ENCODE peak calls at places on chromosomes 11 and 22, in six cellular contexts. One of them, this sample, is unnamed. For H3K79me1, the result is how much of the 10 kb centered on the place peaks cover.

GRCh38 chr11:85182437-85183109 is 444.6 kb downstream of the DLG2 start:
- DNase-seq in H9: peak
- DNase-seq in trophoblast cell: no peak
- DNase-seq in mesendoderm: peak
- DNase-seq in neuronal stem cell: peak
- DNase-seq in IMR-90: peak
- DNase-seq in this sample: peak

GRCh38 chr11:103636232-103636631 is 400.2 kb upstream of the DDI1 start:
- DNase-seq in mesendoderm: no peak
- DNase-seq in H9: no peak
- DNase-seq in IMR-90: no peak
- DNase-seq in neuronal stem cell: no peak
- DNase-seq in trophoblast cell: no peak
- DNase-seq in this sample: no peak

GRCh38 chr11:43732225-43732624 is 51.7 kb downstream of the HSD17B12 start:
- DNase-seq in mesendoderm: no peak
- DNase-seq in trophoblast cell: no peak
- DNase-seq in H9: no peak
- DNase-seq in IMR-90: no peak
- DNase-seq in neuronal stem cell: no peak
- DNase-seq in this sample: no peak

GRCh38 chr22:42649261-42650056 is at the start of gene CYB5R3:
- DNase-seq in IMR-90: peak
- DNase-seq in H9: peak
- DNase-seq in trophoblast cell: peak
- DNase-seq in neuronal stem cell: peak
- DNase-seq in mesendoderm: peak
- DNase-seq in this sample: peak

GRCh38 chr22:39514373-39514973 is 5.9 kb upstream of the ATF4 start:
- DNase-seq in neuronal stem cell: no peak
- DNase-seq in H9: peak
- DNase-seq in trophoblast cell: no peak
- DNase-seq in IMR-90: peak
- DNase-seq in mesendoderm: no peak
- DNase-seq in this sample: no peak

GRCh38 chr11:112656772-112657428 is 304.3 kb upstream of the NCAM1 start:
- DNase-seq in trophoblast cell: peak
- DNase-seq in mesendoderm: no peak
- DNase-seq in neuronal stem cell: no peak
- DNase-seq in H9: no peak
- DNase-seq in IMR-90: peak
- DNase-seq in this sample: no peak

GRCh38 chr11:112748713-112749481 is 212.3 kb upstream of the NCAM1 start:
- DNase-seq in H9: no peak
- DNase-seq in IMR-90: no peak
- DNase-seq in neuronal stem cell: no peak
- DNase-seq in mesendoderm: no peak
- DNase-seq in trophoblast cell: no peak
- DNase-seq in this sample: no peak

GRCh38 chr11:119218141-119218878 is 12.2 kb downstream of the CBL start:
- DNase-seq in mesendoderm: no peak
- DNase-seq in IMR-90: peak
- DNase-seq in H9: no peak
- DNase-seq in neuronal stem cell: no peak
- DNase-seq in trophoblast cell: peak
- DNase-seq in this sample: peak

GRCh38 chr22:17633217-17633997 is 4.9 kb upstream of the ATP6V1E1 start:
- DNase-seq in mesendoderm: peak
- DNase-seq in IMR-90: peak
- DNase-seq in neuronal stem cell: no peak
- DNase-seq in H9: no peak
- DNase-seq in trophoblast cell: peak
- DNase-seq in this sample: peak

GRCh38 chr22:27919943-27920755 is 1.1 kb upstream of the PITPNB start:
- DNase-seq in mesendoderm: peak
- DNase-seq in neuronal stem cell: peak
- DNase-seq in trophoblast cell: peak
- DNase-seq in H9: peak
- DNase-seq in IMR-90: peak
- DNase-seq in this sample: peak

GRCh38 chr11:118672865-118673264 is 6.6 kb downstream of the TREH start:
- DNase-seq in H9: no peak
- DNase-seq in trophoblast cell: peak
- DNase-seq in neuronal stem cell: no peak
- DNase-seq in mesendoderm: peak
- DNase-seq in IMR-90: no peak
- DNase-seq in this sample: peak

GRCh38 chr11:78613053-78613813 is 38.6 kb upstream of the NARS2 start:
- DNase-seq in mesendoderm: peak
- DNase-seq in trophoblast cell: no peak
- DNase-seq in IMR-90: no peak
- DNase-seq in neuronal stem cell: no peak
- DNase-seq in H9: no peak
- DNase-seq in this sample: no peak

GRCh38 chr11:124896821-124897391 is 759 bp downstream of the ROBO4 start:
- DNase-seq in trophoblast cell: no peak
- DNase-seq in mesendoderm: no peak
- DNase-seq in H9: no peak
- DNase-seq in IMR-90: no peak
- DNase-seq in neuronal stem cell: no peak
- DNase-seq in this sample: no peak

GRCh38 chr11:28697920-28698827 is 590.0 kb downstream of the METTL15 start:
- DNase-seq in neuronal stem cell: peak
- DNase-seq in trophoblast cell: peak
- DNase-seq in IMR-90: peak
- DNase-seq in H9: peak
- DNase-seq in mesendoderm: peak
- DNase-seq in this sample: peak

GRCh38 chr22:25404923-25405853 is 159.3 kb upstream of the GRK3 start:
- DNase-seq in trophoblast cell: peak
- DNase-seq in neuronal stem cell: no peak
- DNase-seq in H9: no peak
- DNase-seq in IMR-90: peak
- DNase-seq in mesendoderm: no peak
- DNase-seq in this sample: peak

GRCh38 chr11:69950120-69950519 is 128.0 kb upstream of the ANO1 start:
- DNase-seq in neuronal stem cell: no peak
- DNase-seq in trophoblast cell: no peak
- DNase-seq in H9: peak
- DNase-seq in mesendoderm: peak
- DNase-seq in IMR-90: peak
- DNase-seq in this sample: no peak

GRCh38 chr22:34111210-34111824 is 191.0 kb upstream of the LARGE1 start:
- DNase-seq in trophoblast cell: no peak
- DNase-seq in IMR-90: no peak
- DNase-seq in neuronal stem cell: peak
- DNase-seq in mesendoderm: peak
- DNase-seq in H9: peak
- DNase-seq in this sample: peak

GRCh38 chr22:43848366-43849171 is 13.7 kb downstream of the SULT4A1 start:
- DNase-seq in H9: peak
- DNase-seq in mesendoderm: peak
- DNase-seq in neuronal stem cell: no peak
- DNase-seq in IMR-90: peak
- DNase-seq in trophoblast cell: no peak
- DNase-seq in this sample: no peak

GRCh38 chr22:43851058-43851978 is 11.0 kb downstream of the SULT4A1 start:
- DNase-seq in neuronal stem cell: no peak
- DNase-seq in IMR-90: no peak
- DNase-seq in mesendoderm: no peak
- DNase-seq in trophoblast cell: no peak
- DNase-seq in H9: peak
- DNase-seq in this sample: no peak

GRCh38 chr22:43850529-43850928 is 11.8 kb downstream of the SULT4A1 start:
- DNase-seq in IMR-90: no peak
- DNase-seq in neuronal stem cell: no peak
- DNase-seq in H9: peak
- DNase-seq in trophoblast cell: no peak
- DNase-seq in mesendoderm: no peak
- DNase-seq in this sample: no peak

GRCh38 chr22:43847376-43848289 is 14.7 kb downstream of the SULT4A1 start:
- DNase-seq in neuronal stem cell: no peak
- DNase-seq in trophoblast cell: no peak
- DNase-seq in H9: peak
- DNase-seq in IMR-90: no peak
- DNase-seq in mesendoderm: no peak
- DNase-seq in this sample: no peak

DNA sequence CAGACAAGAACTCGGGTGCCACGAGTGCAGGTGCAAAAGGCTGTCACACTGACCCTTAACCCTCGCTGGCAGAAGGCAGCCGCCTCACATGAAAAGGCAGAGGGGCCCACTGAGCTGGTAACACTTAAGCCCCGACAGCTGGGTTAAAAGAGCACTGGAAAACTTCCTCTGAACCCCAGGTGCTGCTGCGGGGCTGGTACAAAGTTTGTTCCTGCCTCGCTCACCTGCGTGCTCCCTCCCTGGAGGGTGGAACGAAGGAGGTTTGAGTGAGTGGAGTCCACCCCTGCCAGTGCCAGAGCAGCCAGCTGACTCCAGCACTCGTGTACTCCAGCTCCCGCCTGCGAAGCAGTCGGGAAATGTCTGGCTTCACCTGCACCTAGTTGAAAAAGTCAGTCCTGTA is 12.6 kb downstream of the SULT4A1 start:
- DNase-seq in neuronal stem cell: no peak
- DNase-seq in H9: peak
- DNase-seq in mesendoderm: no peak
- DNase-seq in IMR-90: no peak
- DNase-seq in trophoblast cell: no peak
- DNase-seq in this sample: no peak
- H3K79me1 ChIP-seq in neuronal stem cell: under half
- H3K79me1 ChIP-seq in H9: under half
- H3K79me1 ChIP-seq in mesendoderm: under half
- H3K79me1 ChIP-seq in IMR-90: under half
- H3K79me1 ChIP-seq in trophoblast cell: under half
- H3K79me1 ChIP-seq in this sample: under half

DNA sequence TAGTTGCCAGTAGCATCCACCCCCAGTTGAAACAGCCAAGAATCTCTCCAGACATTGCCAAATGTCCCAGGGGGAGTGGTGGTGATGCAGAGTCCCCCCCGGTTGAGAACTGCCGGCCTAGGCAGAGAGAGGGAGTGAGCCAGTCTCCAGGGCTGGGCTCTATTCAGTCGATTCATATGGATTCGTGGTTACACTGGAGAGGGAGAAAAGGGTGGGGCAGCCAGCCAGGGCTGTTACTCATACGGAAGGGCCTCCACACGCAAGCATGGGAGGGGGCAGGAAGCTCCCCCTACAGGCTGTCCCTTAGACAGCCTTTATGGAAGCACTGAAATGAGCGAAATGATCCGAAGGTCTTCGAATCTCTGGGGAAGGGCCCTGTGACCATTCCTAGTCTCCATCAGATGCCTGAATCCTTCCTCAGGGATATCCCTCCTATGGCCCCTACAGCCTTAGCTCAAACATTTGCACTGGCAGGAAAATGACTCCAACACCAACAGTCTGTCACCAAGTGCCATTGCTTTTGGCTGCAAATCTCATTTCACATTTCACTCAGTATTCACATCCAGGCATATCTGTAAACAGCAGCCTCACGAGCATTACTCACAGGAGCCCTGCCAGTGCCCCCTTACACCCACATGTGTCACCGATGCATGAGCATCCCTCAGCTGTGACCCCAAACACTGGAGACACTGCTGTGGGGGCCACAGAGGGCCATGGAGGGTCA is 18.4 kb upstream of the TLCD5 start:
- DNase-seq in IMR-90: peak
- DNase-seq in trophoblast cell: no peak
- DNase-seq in H9: peak
- DNase-seq in neuronal stem cell: no peak
- DNase-seq in mesendoderm: peak
- DNase-seq in this sample: peak
- H2BK120ac ChIP-seq in IMR-90: peak
- H2BK120ac ChIP-seq in trophoblast cell: no peak
- H2BK120ac ChIP-seq in H9: no peak
- H2BK120ac ChIP-seq in neuronal stem cell: no peak
- H2BK120ac ChIP-seq in mesendoderm: no peak
- H2BK120ac ChIP-seq in this sample: no peak

GRCh38 chr22:23215294-23216204 is 35.2 kb downstream of the BCR start:
- DNase-seq in neuronal stem cell: no peak
- DNase-seq in mesendoderm: peak
- DNase-seq in H9: no peak
- DNase-seq in trophoblast cell: peak
- DNase-seq in IMR-90: peak
- DNase-seq in this sample: no peak
- H3K79me1 ChIP-seq in neuronal stem cell: under half
- H3K79me1 ChIP-seq in mesendoderm: half or more
- H3K79me1 ChIP-seq in H9: under half
- H3K79me1 ChIP-seq in trophoblast cell: under half
- H3K79me1 ChIP-seq in IMR-90: under half
- H3K79me1 ChIP-seq in this sample: under half

GRCh38 chr22:33047744-33048143 is 10.4 kb downstream of the SYN3 start:
- DNase-seq in IMR-90: no peak
- DNase-seq in H9: no peak
- DNase-seq in neuronal stem cell: no peak
- DNase-seq in trophoblast cell: no peak
- DNase-seq in mesendoderm: no peak
- DNase-seq in this sample: no peak

GRCh38 chr22:33053323-33053722 is 4.9 kb downstream of the SYN3 start:
- DNase-seq in neuronal stem cell: no peak
- DNase-seq in mesendoderm: no peak
- DNase-seq in H9: no peak
- DNase-seq in IMR-90: no peak
- DNase-seq in trophoblast cell: no peak
- DNase-seq in this sample: no peak

GRCh38 chr22:33049125-33049729 is 9.0 kb downstream of the SYN3 start:
- DNase-seq in IMR-90: peak
- DNase-seq in neuronal stem cell: peak
- DNase-seq in trophoblast cell: peak
- DNase-seq in mesendoderm: peak
- DNase-seq in H9: peak
- DNase-seq in this sample: peak

GRCh38 chr22:33051960-33052839 is 6.0 kb downstream of the SYN3 start:
- DNase-seq in trophoblast cell: no peak
- DNase-seq in neuronal stem cell: no peak
- DNase-seq in H9: no peak
- DNase-seq in mesendoderm: peak
- DNase-seq in IMR-90: no peak
- DNase-seq in this sample: no peak

DNA sequence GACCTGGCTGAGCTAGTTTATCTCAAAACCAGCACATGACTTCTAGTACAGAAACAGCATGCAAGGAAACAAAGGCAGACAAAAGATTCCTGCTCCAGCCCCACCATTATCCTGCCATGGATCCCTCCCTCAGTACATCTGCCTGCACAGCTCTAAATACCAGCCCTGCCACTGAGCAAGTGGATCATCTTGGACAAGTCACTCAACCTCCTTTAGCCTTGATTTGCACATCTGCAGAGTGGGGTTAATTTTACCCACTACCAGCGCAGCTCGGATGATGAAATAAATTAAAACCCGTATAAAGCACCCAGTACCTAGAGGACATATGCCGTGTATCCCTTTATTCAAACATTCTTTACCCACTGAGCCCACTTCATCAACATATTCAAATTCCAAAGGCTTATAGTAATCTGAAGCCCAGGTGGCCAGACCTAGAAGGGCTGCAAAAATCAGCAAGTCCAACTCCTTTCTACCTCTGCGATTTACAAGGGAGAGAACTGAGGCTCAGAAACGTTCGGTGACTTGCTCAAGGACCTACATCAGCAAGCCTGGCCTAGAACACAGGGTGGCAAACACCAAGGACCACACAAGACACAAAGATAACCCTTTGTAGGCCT is 7.5 kb downstream of the SYN3 start:
- DNase-seq in mesendoderm: peak
- DNase-seq in neuronal stem cell: no peak
- DNase-seq in H9: no peak
- DNase-seq in IMR-90: no peak
- DNase-seq in trophoblast cell: no peak
- DNase-seq in this sample: no peak
- H2BK120ac ChIP-seq in mesendoderm: no peak
- H2BK120ac ChIP-seq in neuronal stem cell: no peak
- H2BK120ac ChIP-seq in H9: no peak
- H2BK120ac ChIP-seq in IMR-90: no peak
- H2BK120ac ChIP-seq in trophoblast cell: no peak
- H2BK120ac ChIP-seq in this sample: no peak